ENCODE peak calls at places on chromosomes 6 and 20, in four cellular contexts. N is aorta, G is fibroblast of lung, D is hepatocyte. Y is an unnamed sample. For H3K4me1, the result is how much of the 10 kb centered on the place peaks cover.

GRCh38 chr20:44411757-44412401 is 56.4 kb downstream of the HNF4A start:
- DNase-seq in D (no peak), N (no peak), G (no peak), Y (no peak)

GRCh38 chr6:98842489-98843180 is 8.3 kb downstream of the POU3F2 start:
- DNase-seq in N (no peak), G (peak), D (no peak), Y (no peak)

GRCh38 chr20:25389381-25389857 is 1.2 kb downstream of the ABHD12 start:
- DNase-seq in D (peak), G (peak), N (no peak), Y (no peak)

GRCh38 chr6:30935018-30935417 is 3.0 kb upstream of the SFTA2 start:
- DNase-seq in G (no peak), N (no peak), D (peak), Y (no peak)

GRCh38 chr6:31732029-31732428 is 2.9 kb upstream of the DDAH2 start:
- DNase-seq in N (no peak), D (no peak), G (no peak), Y (no peak)

GRCh38 chr20:46558511-46558959 is 8.1 kb upstream of the OCSTAMP start:
- DNase-seq in D (peak), N (peak), G (peak), Y (peak)

GRCh38 chr6:73258721-73259120 is 4.3 kb downstream of the KHDC1 start:
- DNase-seq in D (no peak), N (no peak), G (no peak), Y (no peak)

GRCh38 chr6:132445201-132445951 is 44.1 kb upstream of the MOXD1 start:
- DNase-seq in D (no peak), G (peak), N (no peak), Y (no peak)

GRCh38 chr6:128482642-128483041 is 37.8 kb downstream of the PTPRK start:
- DNase-seq in G (no peak), N (no peak), D (no peak), Y (no peak)

GRCh38 chr20:58014628-58015315 is 213.7 kb downstream of the ANKRD60 start:
- DNase-seq in G (peak), N (no peak), D (no peak), Y (no peak)

GRCh38 chr6:10873374-10873773 is 8.5 kb downstream of the GCM2 start:
- DNase-seq in N (no peak), D (no peak), G (no peak), Y (no peak)

GRCh38 chr6:13273931-13274706 is 54.2 kb downstream of the TBC1D7 start:
- DNase-seq in N (peak), D (no peak), G (no peak), Y (peak)

GRCh38 chr20:4160761-4161305 is 145.5 kb upstream of the RNF24 start:
- DNase-seq in D (peak), G (peak), N (peak), Y (no peak)

GRCh38 chr6:163637524-163637923 is 223.0 kb downstream of the QKI start:
- DNase-seq in G (no peak), D (no peak), N (no peak), Y (no peak)

GRCh38 chr20:3465301-3465700 is 5.5 kb upstream of the ATRN start:
- DNase-seq in N (no peak), D (no peak), G (no peak), Y (no peak)

GRCh38 chr6:30155522-30156261 is 5.3 kb downstream of the TRIM10 start:
- DNase-seq in D (no peak), N (no peak), G (no peak), Y (no peak)

GRCh38 chr6:52910091-52910490 is 593 bp upstream of the GSTA3 start:
- DNase-seq in G (peak), D (no peak), N (no peak), Y (peak)

GRCh38 chr20:33611106-33611505 is 51.0 kb upstream of the C20orf144 start:
- DNase-seq in G (no peak), D (no peak), N (no peak), Y (no peak)

GRCh38 chr20:34875657-34876160 is 703 bp upstream of the ACSS2 start:
- DNase-seq in G (no peak), D (no peak), N (no peak), Y (no peak)

GRCh38 chr6:147205690-147206600 is 1.7 kb downstream of the STXBP5 start:
- DNase-seq in G (peak), N (no peak), D (no peak), Y (peak)

GRCh38 chr20:44780226-44780625 is 30.1 kb downstream of the RIMS4 start:
- DNase-seq in N (no peak), D (peak), G (peak), Y (peak)

GRCh38 chr6:157665172-157665571 is 157.9 kb upstream of the SNX9 start:
- DNase-seq in D (no peak), G (no peak), N (no peak), Y (no peak)

GRCh38 chr6:133551847-133552331 is 310.7 kb downstream of the EYA4 start:
- DNase-seq in D (peak), N (peak), G (peak), Y (no peak)

GRCh38 chr6:123036663-123037062 is 40.6 kb downstream of the CLVS2 start:
- DNase-seq in D (no peak), G (no peak), N (no peak), Y (no peak)

GRCh38 chr6:165647041-165647440 is 16.0 kb downstream of the PDE10A start:
- DNase-seq in D (no peak), N (no peak), G (no peak), Y (no peak)

GRCh38 chr20:10656270-10656669 is 17.5 kb downstream of the JAG1 start:
- DNase-seq in N (no peak), G (no peak), D (no peak), Y (no peak)

GRCh38 chr20:10655723-10656122 is 18.1 kb downstream of the JAG1 start:
- DNase-seq in G (no peak), D (no peak), N (no peak), Y (no peak)

GRCh38 chr20:10653593-10654288 is 20.1 kb downstream of the JAG1 start:
- DNase-seq in G (peak), N (no peak), D (no peak), Y (no peak)

GRCh38 chr20:10652660-10653191 is 21.1 kb downstream of the JAG1 start:
- DNase-seq in N (no peak), D (no peak), G (no peak), Y (no peak)

GRCh38 chr20:10654630-10655029 is 19.2 kb downstream of the JAG1 start:
- DNase-seq in D (peak), G (no peak), N (no peak), Y (no peak)
- H3K27ac ChIP-seq in D (peak), G (no peak), N (peak), Y (peak)

DNA sequence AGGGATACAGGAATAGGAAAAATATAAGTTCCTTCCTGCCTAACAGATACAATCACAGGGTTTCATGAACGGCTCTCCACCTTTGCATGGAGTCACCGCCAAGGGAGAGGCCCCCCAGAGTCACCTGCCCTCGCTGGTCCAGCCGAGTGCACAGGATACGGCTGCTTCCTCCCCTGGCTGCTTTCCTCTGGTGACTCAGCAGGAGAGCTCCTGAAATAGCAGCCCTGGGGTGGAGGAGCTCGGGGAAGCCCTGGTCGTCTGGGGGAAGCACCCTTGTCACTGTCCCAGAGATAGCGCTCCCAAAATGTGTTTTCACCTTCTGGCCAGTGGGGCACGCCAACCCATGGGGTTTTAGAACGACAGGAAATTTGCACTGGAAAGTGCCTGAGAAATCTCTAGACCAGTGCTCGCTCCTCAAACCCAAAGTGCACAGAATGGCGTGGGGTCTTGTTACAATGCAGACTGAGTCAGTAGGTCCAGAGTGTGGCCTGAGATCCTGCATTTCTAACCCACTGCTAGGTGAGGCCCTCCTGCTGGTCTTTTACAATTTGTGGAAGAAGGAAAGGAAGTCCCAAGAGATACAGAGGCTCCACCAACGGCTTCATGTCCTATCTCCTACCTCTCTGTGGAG is 35.9 kb upstream of the FAM50B start:
- DNase-seq in D (no peak), N (peak), G (peak), Y (peak)
- H3K4me3 ChIP-seq in D (no peak), N (no peak), G (no peak), Y (no peak)

DNA sequence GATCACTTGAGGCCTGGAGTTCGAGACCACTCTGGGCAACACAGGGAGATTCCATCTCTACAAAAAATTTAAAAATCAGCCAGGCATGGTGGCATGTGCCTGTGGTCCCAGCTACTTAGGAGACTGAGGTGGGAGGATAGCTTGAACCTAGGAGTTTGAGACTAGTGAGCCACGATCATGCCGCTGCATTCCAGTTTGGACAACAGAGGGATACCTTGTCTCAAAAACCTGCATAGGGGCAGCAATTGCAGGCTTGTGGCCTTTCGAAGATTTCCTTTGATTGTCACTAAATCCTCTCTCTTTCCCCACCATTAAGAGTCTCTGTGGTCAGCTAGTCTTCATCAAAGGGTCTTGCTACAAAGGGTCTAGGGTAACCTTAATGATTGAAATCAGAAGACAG is 60.3 kb downstream of the UTRN start:
- DNase-seq in N (no peak), G (no peak), D (no peak), Y (no peak)
- H3K4me1 ChIP-seq in N (under half), G (under half), D (under half), Y (half or more)

DNA sequence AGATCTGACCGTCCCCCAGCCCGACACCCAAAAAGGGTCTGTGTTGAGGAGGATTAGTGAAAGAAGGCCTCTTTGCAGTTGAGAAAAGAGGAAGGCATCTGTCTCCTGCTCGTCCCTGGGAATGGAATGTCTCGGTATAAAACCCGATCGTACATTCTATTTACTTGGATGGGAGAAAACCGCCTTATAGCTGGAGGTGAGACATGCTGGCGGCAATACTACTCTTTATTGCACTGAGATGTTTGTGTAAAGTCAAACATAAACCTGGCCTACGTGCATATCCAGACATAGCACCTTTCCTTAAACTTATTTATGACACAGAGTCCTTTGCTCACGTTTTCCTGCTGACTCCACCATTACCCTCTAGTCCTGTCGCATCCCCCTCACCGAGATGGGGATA is 4.5 kb downstream of the TDP2 start:
- DNase-seq in G (no peak), N (no peak), D (no peak), Y (no peak)
- H3K27ac ChIP-seq in G (no peak), N (no peak), D (peak), Y (no peak)

GRCh38 chr6:145728986-145729385 is 6.3 kb downstream of the EPM2A start:
- DNase-seq in D (no peak), G (no peak), N (no peak), Y (no peak)

GRCh38 chr6:145731432-145731831 is 3.9 kb downstream of the EPM2A start:
- DNase-seq in D (no peak), N (no peak), G (peak), Y (no peak)

GRCh38 chr6:145732788-145733187 is 2.5 kb downstream of the EPM2A start:
- DNase-seq in D (no peak), N (no peak), G (no peak), Y (no peak)

GRCh38 chr6:145727817-145728388 is 7.4 kb downstream of the EPM2A start:
- DNase-seq in D (no peak), N (no peak), G (no peak), Y (no peak)

GRCh38 chr6:145729887-145730286 is 5.4 kb downstream of the EPM2A start:
- DNase-seq in D (no peak), N (no peak), G (no peak), Y (no peak)
- H3K4me3 ChIP-seq in D (no peak), N (no peak), G (no peak), Y (no peak)

GRCh38 chr6:167292301-167293087 is 1.4 kb downstream of the UNC93A start:
- DNase-seq in N (no peak), D (no peak), G (no peak), Y (no peak)
- H3K4me1 ChIP-seq in N (under half), D (under half), G (under half), Y (under half)

GRCh38 chr20:17377222-17377621 is 150.4 kb downstream of the PCSK2 start:
- DNase-seq in G (no peak), N (no peak), D (no peak), Y (no peak)

GRCh38 chr20:17374086-17374485 is 147.2 kb downstream of the PCSK2 start:
- DNase-seq in G (no peak), D (no peak), N (no peak), Y (no peak)

GRCh38 chr20:17369506-17369905 is 142.7 kb downstream of the PCSK2 start:
- DNase-seq in N (no peak), D (no peak), G (no peak), Y (no peak)

GRCh38 chr20:17376031-17376430 is 149.2 kb downstream of the PCSK2 start:
- DNase-seq in G (no peak), D (no peak), N (no peak), Y (no peak)

DNA sequence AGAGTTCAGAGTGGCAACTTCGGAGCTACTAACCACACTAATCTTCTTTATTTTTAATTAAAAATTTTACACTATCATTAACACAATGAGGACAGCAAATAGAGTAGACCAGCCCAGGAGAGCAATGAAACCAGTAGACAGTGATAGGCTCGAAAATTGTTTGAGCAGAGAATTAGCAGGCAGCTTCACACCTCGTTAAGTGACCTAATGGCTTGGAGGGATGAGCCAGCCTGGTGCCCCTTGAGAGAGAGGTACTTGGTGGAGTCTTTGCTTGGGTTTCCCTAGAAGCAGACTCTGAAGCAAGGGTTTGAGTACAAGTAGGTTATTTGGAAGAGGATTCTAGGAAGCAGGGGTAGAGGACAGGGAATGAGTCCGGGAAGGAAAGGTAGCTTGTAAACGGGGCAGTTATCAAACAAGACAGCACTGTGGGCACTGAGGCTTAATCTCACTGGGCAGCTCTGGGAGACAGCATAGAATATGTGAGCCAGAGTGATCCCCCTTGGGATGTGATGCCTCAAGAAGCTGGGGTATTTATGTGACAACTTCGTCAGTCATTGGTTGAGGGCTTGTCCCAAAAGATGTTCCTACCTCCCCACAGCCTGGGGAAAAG is 146.1 kb downstream of the PCSK2 start:
- DNase-seq in D (no peak), G (no peak), N (no peak), Y (no peak)
- H3K27ac ChIP-seq in D (no peak), G (no peak), N (no peak), Y (no peak)